ENCODE peak calls at places on chromosomes 6 and 20, in ten cellular contexts. R is gastrocnemius medialis, L is body of pancreas, D is heart left ventricle, K is breast epithelium, B is stomach, A is esophagus muscularis mucosa, P is IMR-90, M is upper lobe of left lung, S is endothelial cell of umbilical vein. I is an unnamed sample.

GRCh38 chr6:83708546-83708969 is 343 bp downstream of the SNAP91 start:
- DNase-seq in R (no peak), L (no peak), D (no peak), K (no peak), B (no peak), A (no peak), P (no peak), M (no peak), S (peak; percentile 29), I (no peak)

GRCh38 chr20:63106765-63107448 is 100.1 kb upstream of the BHLHE23 start:
- DNase-seq in R (no peak), L (no peak), D (peak; percentile 11), K (no peak), B (no peak), A (no peak), P (no peak), M (no peak), S (no peak), I (no peak)

GRCh38 chr20:56788671-56789610 is 159.8 kb downstream of the TFAP2C start:
- DNase-seq in R (no peak), L (no peak), D (no peak), K (no peak), B (no peak), A (no peak), P (no peak), M (no peak), S (no peak), I (no peak)

GRCh38 chr6:6559994-6560393 is 28.5 kb upstream of the LY86 start:
- DNase-seq in R (no peak), L (no peak), D (no peak), K (no peak), B (no peak), A (no peak), P (no peak), M (no peak), S (no peak), I (no peak)

GRCh38 chr6:158648682-158649131 is 1.1 kb upstream of the SYTL3 start:
- DNase-seq in R (no peak), L (no peak), D (no peak), K (no peak), B (peak; percentile 7), A (peak; percentile 87), P (peak; percentile 96), M (peak; percentile 17), S (no peak), I (no peak)

GRCh38 chr6:41892921-41893564 is 2.1 kb downstream of the USP49 start:
- DNase-seq in R (no peak), L (no peak), D (no peak), K (no peak), B (no peak), A (no peak), P (no peak), M (no peak), S (no peak), I (no peak)

GRCh38 chr20:60107621-60108020 is 149.4 kb downstream of the CDH26 start:
- DNase-seq in R (no peak), L (no peak), D (no peak), K (no peak), B (no peak), A (no peak), P (no peak), M (no peak), S (no peak), I (no peak)

GRCh38 chr6:168332020-168332419 is 12.4 kb upstream of the DACT2 start:
- DNase-seq in R (no peak), L (no peak), D (no peak), K (no peak), B (no peak), A (no peak), P (no peak), M (peak; percentile 44), S (no peak), I (no peak)

GRCh38 chr6:128131566-128131965 is 230.7 kb upstream of the THEMIS start:
- DNase-seq in R (no peak), L (no peak), D (no peak), K (no peak), B (no peak), A (no peak), P (peak; percentile 65), M (no peak), S (peak; percentile 72), I (no peak)

GRCh38 chr6:38432479-38432878 is 207.2 kb downstream of the BTBD9 start:
- DNase-seq in R (no peak), L (no peak), D (no peak), K (no peak), B (no peak), A (no peak), P (peak; percentile 19), M (no peak), S (peak; percentile 17), I (no peak)

GRCh38 chr6:83514877-83515466 is 2.6 kb downstream of the PRSS35 start:
- DNase-seq in R (no peak), L (peak; percentile 53), D (no peak), K (no peak), B (no peak), A (no peak), P (peak; percentile 80), M (no peak), S (peak; percentile 75), I (peak; percentile 24)

GRCh38 chr6:37840940-37841300 is 21.4 kb downstream of the ZFAND3 start:
- DNase-seq in R (no peak), L (no peak), D (no peak), K (no peak), B (no peak), A (no peak), P (no peak), M (no peak), S (no peak), I (no peak)

GRCh38 chr20:50146732-50147662 is 6.5 kb downstream of the PEDS1 start:
- DNase-seq in R (peak; percentile 55), L (peak; percentile 45), D (no peak), K (no peak), B (peak; percentile 66), A (no peak), P (peak; percentile 43), M (peak; percentile 63), S (peak; percentile 84), I (no peak)

GRCh38 chr6:36608788-36609563 is 14.8 kb downstream of the SRSF3 start:
- DNase-seq in R (no peak), L (peak; percentile 39), D (no peak), K (no peak), B (no peak), A (no peak), P (no peak), M (peak; percentile 12), S (no peak), I (no peak)
- H3K36me3 ChIP-seq in R (peaks cover 70% of the 10 kb centered on the region), L (no peaks in the 10 kb centered on the region), D (peaks cover 95% of the 10 kb centered on the region), K (peaks cover 2% of the 10 kb centered on the region), B (peaks cover 59% of the 10 kb centered on the region), A (peaks cover 67% of the 10 kb centered on the region), P (peaks cover 55% of the 10 kb centered on the region), M (peaks cover 51% of the 10 kb centered on the region), S (peaks cover 41% of the 10 kb centered on the region), I (no peaks in the 10 kb centered on the region)

GRCh38 chr20:61480158-61480825 is 228.2 kb downstream of the CDH4 start:
- DNase-seq in R (no peak), L (no peak), D (no peak), K (no peak), B (no peak), A (no peak), P (no peak), M (no peak), S (no peak), I (no peak)

GRCh38 chr20:61486198-61486597 is 234.1 kb downstream of the CDH4 start:
- DNase-seq in R (no peak), L (no peak), D (no peak), K (no peak), B (no peak), A (no peak), P (no peak), M (no peak), S (no peak), I (no peak)

GRCh38 chr20:61482425-61482887 is 230.4 kb downstream of the CDH4 start:
- DNase-seq in R (no peak), L (no peak), D (no peak), K (no peak), B (no peak), A (no peak), P (no peak), M (no peak), S (no peak), I (no peak)

GRCh38 chr20:61482901-61483300 is 230.8 kb downstream of the CDH4 start:
- DNase-seq in R (no peak), L (no peak), D (no peak), K (no peak), B (no peak), A (no peak), P (no peak), M (no peak), S (no peak), I (no peak)

DNA sequence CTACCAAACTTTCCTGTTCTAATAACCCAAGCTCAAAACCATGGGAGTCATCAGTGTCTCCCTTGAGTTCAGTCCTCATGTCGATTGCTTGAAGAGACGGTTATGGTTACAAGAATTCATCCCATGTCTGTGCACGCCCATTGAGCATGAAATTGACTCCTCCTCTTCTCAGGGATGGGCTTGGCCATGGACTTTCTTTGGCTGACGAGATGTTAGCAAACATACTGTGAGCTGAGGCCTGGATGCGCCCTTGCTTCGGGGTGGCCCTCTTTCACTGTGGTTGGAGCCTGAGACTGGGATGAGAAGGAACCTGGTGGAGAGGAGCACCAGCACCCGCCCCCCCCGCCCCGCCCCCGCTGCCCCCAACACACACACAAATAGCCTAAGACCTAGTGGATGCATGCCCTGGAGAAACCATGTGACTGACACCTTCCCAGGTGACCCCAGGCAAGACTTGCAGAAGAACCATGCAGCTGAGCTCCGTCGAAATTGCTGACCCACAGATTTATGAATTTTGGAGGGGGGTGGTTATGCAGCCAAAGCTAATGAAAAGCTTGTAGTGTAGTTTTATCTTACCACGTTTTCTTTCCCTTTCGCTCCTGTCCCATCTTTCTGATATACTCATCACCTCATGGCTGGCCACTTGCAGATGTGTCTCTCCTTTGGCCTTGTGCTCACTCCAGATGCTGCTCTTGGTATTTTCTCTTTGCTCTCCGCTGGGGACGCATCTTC is 231.4 kb downstream of the CDH4 start:
- DNase-seq in R (no peak), L (no peak), D (no peak), K (no peak), B (no peak), A (no peak), P (no peak), M (no peak), S (no peak), I (no peak)
- TF ChIP-seq POLR2A in R (no peak), L (no peak), D (no peak), K (no peak), B (no peak), A (no peak), P (no peak), M (no peak), S (no peak), I (no peak)

DNA sequence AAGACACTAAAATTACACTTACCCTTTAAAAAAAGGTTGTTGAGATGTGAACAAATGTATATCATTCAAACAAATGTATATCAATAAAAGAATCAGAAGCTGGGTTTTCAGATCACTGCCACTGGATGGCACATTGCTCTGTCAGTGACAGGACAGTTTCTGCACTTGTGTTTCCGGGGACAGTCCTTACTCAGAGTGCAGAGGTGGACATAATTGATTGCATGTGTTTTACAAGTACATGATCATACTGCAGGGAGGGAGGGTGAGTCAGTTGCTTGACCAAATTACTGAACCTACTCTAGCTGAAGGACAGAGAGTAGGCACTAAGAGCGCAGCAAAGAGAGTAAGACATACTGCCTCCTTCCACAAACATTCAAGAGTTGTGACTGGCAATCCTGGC is 302.3 kb downstream of the TENT5A start:
- DNase-seq in R (no peak), L (peak; percentile 8), D (no peak), K (no peak), B (no peak), A (no peak), P (peak; percentile 67), M (no peak), S (no peak), I (no peak)
- TF ChIP-seq CTCF in R (no peak), L (no peak), D (no peak), K (no peak), B (no peak), A (no peak), P (no peak), M (no peak), S (no peak), I (no peak)

GRCh38 chr6:143718463-143718862 is 40.7 kb downstream of the PHACTR2 start:
- DNase-seq in R (no peak), L (no peak), D (no peak), K (no peak), B (no peak), A (no peak), P (no peak), M (no peak), S (no peak), I (no peak)
- H3K36me3 ChIP-seq in R (no peaks in the 10 kb centered on the region), L (no peaks in the 10 kb centered on the region), D (peaks cover 39% of the 10 kb centered on the region), K (no peaks in the 10 kb centered on the region), B (no peaks in the 10 kb centered on the region), A (no peaks in the 10 kb centered on the region), P (peaks cover 11% of the 10 kb centered on the region), M (no peaks in the 10 kb centered on the region), S (peaks cover 6% of the 10 kb centered on the region), I (no peaks in the 10 kb centered on the region)

I was measured in uterus.